ENCODE peak calls at places on chromosomes 6 and 20, in nine cellular contexts. T, R, E, A, O, W, Y, S and P are unnamed samples.

GRCh38 chr6:135604035-135604865 is 106.7 kb upstream of the AHI1 start:
- DNase-seq in Y (no peak), O (no peak), A (no peak), S (no peak), T (no peak), W (no peak), R (no peak), E (no peak), P (no peak)

GRCh38 chr6:113634352-113635163 is 222.6 kb upstream of the MARCKS start:
- DNase-seq in T (no peak), R (no peak), A (no peak), W (peak), Y (peak), E (no peak), S (no peak), O (no peak), P (no peak)

GRCh38 chr6:14707971-14708465 is 537.9 kb upstream of the JARID2 start:
- DNase-seq in O (no peak), Y (no peak), W (no peak), R (no peak), A (no peak), T (no peak), S (no peak), E (no peak), P (no peak)

GRCh38 chr6:30073489-30074240 is 1.9 kb downstream of the RNF39 start:
- DNase-seq in T (no peak), E (no peak), O (no peak), W (no peak), R (no peak), A (no peak), Y (no peak), S (no peak), P (no peak)

GRCh38 chr20:44780226-44780625 is 30.1 kb downstream of the RIMS4 start:
- DNase-seq in O (peak), R (no peak), E (no peak), S (peak), T (peak), Y (peak), A (peak), W (peak), P (peak)

GRCh38 chr6:3654898-3655297 is 96.6 kb downstream of the PXDC1 start:
- DNase-seq in O (no peak), E (no peak), A (no peak), T (no peak), W (no peak), S (no peak), R (no peak), Y (no peak), P (no peak)

GRCh38 chr6:27547157-27548075 is 74.5 kb upstream of the ZNF184 start:
- DNase-seq in A (peak), E (no peak), W (peak), S (peak), R (no peak), T (no peak), O (peak), Y (peak), P (no peak)

GRCh38 chr6:36949636-36950035 is 4.9 kb upstream of the PI16 start:
- DNase-seq in W (peak), S (no peak), E (no peak), R (no peak), Y (no peak), T (no peak), O (no peak), A (no peak), P (peak)

GRCh38 chr6:106783631-106784566 is 154.5 kb downstream of the QRSL1 start:
- DNase-seq in W (no peak), A (no peak), E (no peak), S (no peak), O (no peak), Y (peak), T (no peak), R (no peak), P (peak)

GRCh38 chr6:127319686-127320085 is 23.7 kb downstream of the ECHDC1 start:
- DNase-seq in Y (no peak), R (no peak), T (no peak), W (no peak), A (no peak), O (no peak), S (no peak), E (no peak), P (no peak)

GRCh38 chr6:134647861-134648260 is 302.0 kb downstream of the ALDH8A1 start:
- DNase-seq in E (no peak), O (no peak), R (no peak), W (no peak), S (no peak), A (no peak), T (no peak), Y (no peak), P (no peak)

GRCh38 chr20:50611128-50611810 is 80.1 kb downstream of the RIPOR3 start:
- DNase-seq in O (no peak), W (no peak), S (no peak), T (peak), E (no peak), A (no peak), Y (no peak), R (no peak), P (no peak)

GRCh38 chr20:34948030-34948429 is 7.6 kb downstream of the GSS start:
- DNase-seq in R (no peak), E (no peak), S (no peak), Y (no peak), T (no peak), O (no peak), A (no peak), W (peak), P (peak)

GRCh38 chr20:31930758-31931157 is 21.1 kb downstream of the PDRG1 start:
- DNase-seq in R (no peak), S (no peak), T (no peak), A (no peak), O (no peak), W (no peak), E (no peak), Y (no peak), P (no peak)

GRCh38 chr20:31662372-31662854 is 24.7 kb downstream of the COX4I2 start:
- DNase-seq in O (no peak), S (no peak), W (no peak), A (no peak), Y (no peak), T (no peak), R (no peak), E (no peak), P (no peak)

GRCh38 chr6:36171573-36171972 is 25.0 kb upstream of the BRPF3 start:
- DNase-seq in R (no peak), Y (no peak), S (no peak), T (no peak), A (no peak), E (no peak), O (no peak), W (no peak), P (no peak)

GRCh38 chr6:1076531-1077453 is 235.1 kb upstream of the FOXQ1 start:
- DNase-seq in A (peak), Y (no peak), W (no peak), S (no peak), T (no peak), E (no peak), O (no peak), R (no peak), P (no peak)

GRCh38 chr6:162032620-162033019 is 694.9 kb downstream of the PRKN start:
- DNase-seq in T (no peak), O (no peak), S (no peak), E (no peak), Y (no peak), W (no peak), A (no peak), R (no peak), P (no peak)

GRCh38 chr6:4466260-4466659 is 309.9 kb upstream of the CDYL start:
- DNase-seq in S (no peak), Y (no peak), W (no peak), A (no peak), T (no peak), O (no peak), R (peak), E (no peak), P (no peak)

GRCh38 chr6:15665237-15665636 is 2.4 kb upstream of the DTNBP1 start:
- DNase-seq in T (no peak), R (no peak), E (no peak), W (no peak), Y (no peak), O (no peak), S (no peak), A (no peak), P (no peak)

GRCh38 chr6:95866732-95867131 is 149.0 kb upstream of the FUT9 start:
- DNase-seq in Y (peak), S (peak), W (no peak), E (no peak), O (peak), R (no peak), T (no peak), A (peak), P (peak)

GRCh38 chr6:34484899-34485298 is 19.0 kb downstream of the PACSIN1 start:
- DNase-seq in A (no peak), E (no peak), R (no peak), W (no peak), S (no peak), T (no peak), Y (no peak), O (no peak), P (peak)

GRCh38 chr6:15026832-15027231 is 219.0 kb upstream of the JARID2 start:
- DNase-seq in Y (peak), O (no peak), E (no peak), W (no peak), S (no peak), T (no peak), R (no peak), A (no peak), P (no peak)

GRCh38 chr20:46027245-46027853 is 1.7 kb upstream of the SLC12A5 start:
- DNase-seq in S (no peak), W (peak), O (peak), E (no peak), Y (peak), R (peak), A (peak), T (no peak), P (peak)

GRCh38 chr20:45545754-45546453 is 1.3 kb downstream of the EPPIN start:
- DNase-seq in T (no peak), E (no peak), R (no peak), O (peak), A (peak), Y (peak), S (peak), W (peak), P (peak)

GRCh38 chr6:125296461-125296860 is 5.3 kb downstream of the HDDC2 start:
- DNase-seq in A (no peak), E (no peak), T (no peak), R (no peak), W (no peak), O (no peak), Y (no peak), S (no peak), P (no peak)

GRCh38 chr20:10970109-10970508 is 296.3 kb upstream of the JAG1 start:
- DNase-seq in E (no peak), T (no peak), R (no peak), O (no peak), A (no peak), W (no peak), Y (no peak), S (no peak), P (no peak)

GRCh38 chr20:14959506-14960493 is 622.4 kb upstream of the FLRT3 start:
- DNase-seq in O (no peak), W (no peak), A (no peak), T (no peak), S (no peak), R (no peak), E (no peak), Y (peak), P (peak)

GRCh38 chr20:53621482-53622246 is 28.0 kb upstream of the ZNF217 start:
- DNase-seq in E (peak), T (peak), R (peak), Y (peak), W (peak), S (no peak), A (no peak), O (peak), P (peak)

GRCh38 chr6:147695819-147696218 is 187.3 kb downstream of the SAMD5 start:
- DNase-seq in T (no peak), A (no peak), O (no peak), Y (no peak), S (no peak), W (no peak), E (no peak), R (no peak), P (no peak)

GRCh38 chr6:151036869-151037680 is 171.6 kb downstream of the MTHFD1L start:
- DNase-seq in W (no peak), S (no peak), E (no peak), A (no peak), Y (no peak), R (no peak), T (no peak), O (no peak), P (peak)

GRCh38 chr6:41940759-41941279 is 789 bp downstream of the CCND3 start:
- DNase-seq in T (peak), Y (peak), W (peak), A (peak), O (peak), S (peak), E (peak), R (no peak), P (peak)

GRCh38 chr20:5557123-5557522 is 193.1 kb upstream of the SHLD1 start:
- DNase-seq in E (peak), A (peak), O (peak), T (peak), S (peak), Y (peak), W (peak), R (peak), P (peak)

GRCh38 chr20:62787866-62788265 is 8.4 kb upstream of the MRGBP start:
- DNase-seq in T (no peak), O (no peak), Y (no peak), E (no peak), S (no peak), A (no peak), R (no peak), W (no peak), P (no peak)

GRCh38 chr6:36025260-36025931 is 955 bp upstream of the SLC26A8 start:
- DNase-seq in W (peak), Y (no peak), E (no peak), R (no peak), S (no peak), T (no peak), A (no peak), O (no peak), P (no peak)

GRCh38 chr6:109595998-109596397 is 95.0 kb downstream of the AK9 start:
- DNase-seq in O (peak), E (no peak), Y (peak), T (no peak), R (no peak), S (peak), A (no peak), W (peak), P (peak)
- TF ChIP-seq CTCF in O (peak), E (peak), Y (no peak), T (no peak), R (no peak), S (peak), A (peak), W (peak), P (no peak)

GRCh38 chr20:25195014-25195961 is at the start of gene ENTPD6:
- DNase-seq in S (peak), O (peak), W (peak), R (peak), E (peak), Y (peak), T (peak), A (peak), P (peak)
- TF ChIP-seq CTCF in S (no peak), O (peak), W (peak), R (no peak), E (no peak), Y (peak), T (peak), A (peak), P (no peak)

GRCh38 chr6:25042599-25042936 is 106.8 kb upstream of the RIPOR2 start:
- DNase-seq in A (no peak), T (no peak), Y (no peak), R (no peak), W (no peak), O (peak), E (no peak), S (no peak), P (no peak)
- TF ChIP-seq CTCF in A (no peak), T (no peak), Y (no peak), R (no peak), W (no peak), O (peak), E (no peak), S (peak), P (no peak)

GRCh38 chr20:57292611-57293010 is 26.2 kb upstream of the BMP7 start:
- DNase-seq in Y (no peak), S (no peak), R (no peak), E (no peak), T (no peak), W (no peak), A (no peak), O (no peak), P (no peak)

GRCh38 chr20:57291694-57292093 is 25.3 kb upstream of the BMP7 start:
- DNase-seq in Y (no peak), T (no peak), A (no peak), E (no peak), R (no peak), W (no peak), O (no peak), S (no peak), P (no peak)

GRCh38 chr20:57289401-57290177 is 23.1 kb upstream of the BMP7 start:
- DNase-seq in S (no peak), W (no peak), E (no peak), R (no peak), A (no peak), Y (no peak), O (no peak), T (no peak), P (no peak)

GRCh38 chr20:57290178-57290484 is 23.7 kb upstream of the BMP7 start:
- DNase-seq in A (no peak), S (no peak), T (no peak), R (no peak), E (no peak), O (no peak), Y (no peak), W (no peak), P (no peak)

GRCh38 chr20:57291003-57291402 is 24.6 kb upstream of the BMP7 start:
- DNase-seq in R (no peak), E (no peak), Y (no peak), T (no peak), W (no peak), O (peak), A (no peak), S (peak), P (peak)
- TF ChIP-seq CTCF in R (no peak), E (no peak), Y (no peak), T (no peak), W (peak), O (peak), A (no peak), S (peak), P (no peak)